ENCODE peak calls at places on chromosomes 16 and 17, in six cellular contexts. K, N, Y, D, F and A are unnamed samples. For H3K9me3, the result is how much of the 10 kb centered on the place peaks cover.

GRCh38 chr17:4980644-4981216 is 6.7 kb downstream of the CAMTA2 start:
- DNase-seq in F (peak), N (peak), Y (peak), K (peak), D (peak), A (peak)

GRCh38 chr16:4795181-4795827 is at the start of gene SMIM22:
- DNase-seq in N (no peak), D (no peak), F (no peak), Y (no peak), K (no peak), A (no peak)

GRCh38 chr17:81480140-81480917 is 32.3 kb downstream of the ACTG1 start:
- DNase-seq in N (peak), D (no peak), F (no peak), Y (peak), K (no peak), A (peak)

GRCh38 chr17:77491921-77492445 is 351.2 kb downstream of the SEC14L1 start:
- DNase-seq in K (no peak), F (no peak), Y (no peak), N (no peak), D (no peak), A (no peak)

GRCh38 chr16:73545713-73546112 is 497.8 kb upstream of the ZFHX3 start:
- DNase-seq in D (no peak), Y (no peak), N (no peak), K (no peak), F (no peak), A (no peak)

GRCh38 chr17:81083125-81083765 is 48.3 kb downstream of the BAIAP2 start:
- DNase-seq in F (no peak), D (no peak), K (no peak), Y (no peak), N (no peak), A (no peak)

GRCh38 chr17:71496552-71496951 is 624.3 kb upstream of the SOX9 start:
- DNase-seq in K (no peak), Y (no peak), N (no peak), F (no peak), D (no peak), A (no peak)

GRCh38 chr17:59437766-59438165 is 106.3 kb downstream of the YPEL2 start:
- DNase-seq in F (no peak), Y (no peak), K (no peak), N (no peak), D (no peak), A (no peak)

GRCh38 chr17:28033972-28034714 is 8.3 kb upstream of the NLK start:
- DNase-seq in K (no peak), D (no peak), Y (peak), N (peak), F (no peak), A (no peak)

GRCh38 chr17:4881761-4882555 is 17.4 kb upstream of the C17orf107 start:
- DNase-seq in D (peak), F (peak), N (peak), Y (peak), K (peak), A (no peak)

GRCh38 chr16:56608876-56609462 is 585 bp downstream of the MT2A start:
- DNase-seq in K (no peak), F (no peak), Y (peak), N (no peak), D (no peak), A (peak)

GRCh38 chr16:24617502-24617901 is 78.1 kb downstream of the RBBP6 start:
- DNase-seq in N (no peak), D (no peak), Y (no peak), K (no peak), F (no peak), A (no peak)

GRCh38 chr17:63443053-63443452 is 3.1 kb downstream of the CYB561 start:
- DNase-seq in K (no peak), N (no peak), Y (no peak), D (no peak), F (no peak), A (no peak)

GRCh38 chr16:13335894-13336293 is 434.5 kb downstream of the SHISA9 start:
- DNase-seq in Y (no peak), D (no peak), F (no peak), N (no peak), K (no peak), A (no peak)

GRCh38 chr17:6110592-6110991 is 40.4 kb downstream of the WSCD1 start:
- DNase-seq in Y (no peak), F (no peak), K (no peak), D (no peak), N (peak), A (no peak)

DNA sequence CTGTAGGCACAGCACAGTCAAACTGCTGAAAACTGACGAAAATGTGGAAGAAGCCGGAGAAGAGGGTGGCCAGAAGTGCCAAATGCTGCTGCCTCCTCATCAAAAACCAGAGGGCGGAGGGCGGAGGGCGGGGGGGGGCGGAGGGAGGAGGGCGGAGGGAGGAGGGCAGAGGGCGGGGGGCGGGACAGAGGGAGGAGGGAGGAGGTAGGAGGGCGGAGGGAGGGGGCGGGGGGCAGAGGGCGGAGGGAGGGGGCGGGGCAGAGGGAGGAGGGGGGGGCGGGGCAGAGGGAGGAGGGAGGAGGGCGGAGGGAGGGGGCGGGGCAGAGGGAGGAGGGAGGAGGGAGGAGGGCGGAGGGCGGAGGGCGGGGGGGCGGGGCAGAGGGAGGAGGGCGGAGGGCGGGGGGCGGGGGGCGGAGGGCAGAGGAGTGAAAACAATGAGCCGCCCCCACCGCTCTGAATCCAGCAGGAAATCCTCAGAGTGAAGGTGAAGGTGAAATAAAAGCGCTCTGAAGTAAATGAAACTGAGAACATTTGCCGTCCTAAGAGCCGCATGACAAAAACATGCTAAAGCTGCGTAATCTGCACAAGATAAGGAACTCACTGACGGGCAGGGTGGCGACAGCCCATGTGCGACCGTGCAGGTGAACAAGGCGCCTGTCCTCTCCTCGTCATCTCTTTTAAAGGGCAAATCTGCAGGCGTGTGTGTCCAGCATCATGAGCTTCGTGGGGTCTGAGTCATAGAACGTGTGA is 22.6 kb upstream of the CBFA2T3 start:
- DNase-seq in N (no peak), K (no peak), D (no peak), F (no peak), Y (no peak), A (no peak)
- H3K9me3 ChIP-seq in N (under half), K (under half), D (under half), F (under half), Y (under half), A (under half)

DNA sequence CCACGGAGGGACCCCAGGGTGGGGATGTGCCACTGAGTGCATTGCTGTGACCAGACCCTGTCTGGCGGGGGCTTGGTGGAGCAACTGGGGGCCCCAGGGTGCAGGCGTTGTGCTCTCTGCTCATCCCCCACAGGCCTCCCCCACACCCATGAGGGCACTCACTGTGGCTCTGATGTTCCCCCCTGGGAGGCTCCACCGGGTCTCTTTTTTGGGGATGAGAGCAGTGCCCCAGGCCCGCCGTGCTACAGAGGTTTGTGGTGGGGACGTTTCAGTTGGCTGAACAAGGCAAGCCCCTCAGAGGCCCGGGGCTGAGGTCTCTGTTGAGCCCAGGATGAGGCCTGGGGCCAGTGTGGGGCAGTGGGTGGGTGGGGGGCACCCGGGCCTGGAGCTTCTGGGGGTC is 2.5 kb downstream of the CCDC78 start:
- DNase-seq in D (no peak), K (no peak), N (no peak), Y (no peak), F (no peak), A (no peak)
- H3K27ac ChIP-seq in D (no peak), K (no peak), N (no peak), Y (no peak), F (no peak), A (no peak)

DNA sequence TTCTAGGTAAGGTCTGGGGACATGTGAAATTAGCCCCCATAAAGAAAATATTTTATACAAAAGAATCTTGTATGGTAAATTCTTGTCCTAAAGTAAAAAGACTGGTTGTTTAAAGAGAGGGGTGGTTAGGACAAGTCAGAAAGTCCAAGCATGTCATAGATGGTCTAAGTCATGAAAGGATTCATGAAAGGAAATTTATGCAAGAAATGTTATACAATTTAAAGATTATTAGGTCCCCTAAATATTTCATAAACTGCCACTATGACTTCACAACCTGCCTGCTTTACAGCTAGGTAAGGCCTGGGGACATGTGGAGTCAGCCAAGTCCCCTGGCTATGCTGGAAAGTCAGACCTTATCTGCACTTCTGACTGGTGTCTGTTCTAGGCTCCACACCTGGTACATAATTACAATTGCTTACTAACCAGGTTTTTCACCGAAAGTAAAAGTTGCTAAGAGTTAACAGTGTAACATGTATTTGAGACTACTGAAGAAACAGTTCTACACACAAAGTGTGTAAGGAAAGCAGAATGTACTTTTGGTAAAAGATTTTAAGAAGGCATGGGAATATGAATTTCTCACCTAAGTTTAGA is 17.0 kb downstream of the N4BP1 start:
- DNase-seq in Y (no peak), N (no peak), D (no peak), K (no peak), F (no peak), A (peak)
- H3K9me3 ChIP-seq in Y (half or more), N (under half), D (under half), K (half or more), F (under half), A (under half)

GRCh38 chr17:79987187-79987889 is 48.3 kb downstream of the TBC1D16 start:
- DNase-seq in D (no peak), F (no peak), N (peak), Y (no peak), K (no peak), A (no peak)
- H3K27ac ChIP-seq in D (no peak), F (peak), N (peak), Y (peak), K (no peak), A (no peak)

GRCh38 chr17:34010534-34010933 is 244.6 kb upstream of the CCL2 start:
- DNase-seq in D (no peak), F (no peak), N (no peak), Y (no peak), K (no peak), A (no peak)

GRCh38 chr17:34012709-34013375 is 242.2 kb upstream of the CCL2 start:
- DNase-seq in D (no peak), Y (no peak), N (no peak), K (no peak), F (no peak), A (no peak)

GRCh38 chr17:34015253-34015652 is 239.8 kb upstream of the CCL2 start:
- DNase-seq in D (no peak), Y (no peak), F (no peak), K (no peak), N (no peak), A (peak)

GRCh38 chr17:34009946-34010345 is 245.1 kb upstream of the CCL2 start:
- DNase-seq in D (no peak), N (no peak), K (no peak), Y (no peak), F (no peak), A (no peak)

GRCh38 chr17:34011599-34011998 is 243.5 kb upstream of the CCL2 start:
- DNase-seq in N (no peak), F (no peak), D (no peak), Y (no peak), K (no peak), A (no peak)
- H3K9me3 ChIP-seq in N (under half), F (under half), D (under half), Y (under half), K (under half), A (under half)

GRCh38 chr17:82589851-82590180 is 58.4 kb downstream of the WDR45B start:
- DNase-seq in N (no peak), K (no peak), D (no peak), Y (no peak), F (no peak), A (no peak)
- H3K27ac ChIP-seq in N (no peak), K (no peak), D (peak), Y (no peak), F (no peak), A (no peak)

GRCh38 chr17:19747829-19748806 is at the start of gene ALDH3A1:
- DNase-seq in D (no peak), N (peak), Y (no peak), K (no peak), F (peak), A (peak)
- H3K9me3 ChIP-seq in D (under half), N (under half), Y (under half), K (under half), F (under half), A (under half)

GRCh38 chr17:50173335-50173941 is 7.6 kb downstream of the SGCA start:
- DNase-seq in N (no peak), F (no peak), Y (no peak), D (no peak), K (no peak), A (no peak)

GRCh38 chr17:50171371-50172071 is 5.7 kb downstream of the SGCA start:
- DNase-seq in F (no peak), K (no peak), D (no peak), N (no peak), Y (no peak), A (no peak)

GRCh38 chr17:50170662-50171370 is 5.0 kb downstream of the SGCA start:
- DNase-seq in K (no peak), F (no peak), D (no peak), Y (no peak), N (peak), A (no peak)

GRCh38 chr17:50169881-50170459 is 4.2 kb downstream of the SGCA start:
- DNase-seq in D (no peak), N (no peak), F (no peak), Y (no peak), K (no peak), A (no peak)

DNA sequence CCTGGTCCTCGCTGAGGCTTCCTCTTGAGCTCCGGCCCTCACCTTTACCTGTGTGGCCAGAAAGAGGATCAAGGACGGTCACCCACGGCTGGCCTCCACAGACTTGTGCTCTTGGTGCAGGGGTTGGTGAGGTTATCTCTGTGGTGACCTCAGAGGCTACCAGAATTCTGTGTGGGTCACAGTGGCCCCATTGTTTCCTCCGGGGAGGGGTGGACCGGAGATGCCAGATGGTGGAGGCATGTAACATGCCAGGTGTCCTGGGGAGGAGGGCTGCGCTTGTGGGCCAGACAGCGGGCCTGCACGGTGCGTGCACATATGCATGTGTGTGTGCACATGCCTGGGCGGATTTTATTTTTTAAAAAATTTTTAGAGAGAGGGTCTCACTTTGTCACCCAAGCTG is 6.3 kb downstream of the SGCA start:
- DNase-seq in K (no peak), N (no peak), Y (no peak), F (no peak), D (no peak), A (no peak)
- H3K27ac ChIP-seq in K (no peak), N (no peak), Y (no peak), F (peak), D (no peak), A (no peak)

GRCh38 chr16:88350922-88351321 is 31.8 kb upstream of the ZNF469 start:
- DNase-seq in Y (no peak), N (no peak), K (no peak), D (no peak), F (no peak), A (no peak)
- H3K9me3 ChIP-seq in Y (under half), N (under half), K (under half), D (under half), F (under half), A (under half)

GRCh38 chr17:65366102-65366844 is 195.2 kb downstream of the AXIN2 start:
- DNase-seq in K (no peak), F (no peak), N (no peak), D (no peak), Y (peak), A (no peak)

GRCh38 chr17:65364408-65364807 is 197.0 kb downstream of the AXIN2 start:
- DNase-seq in K (no peak), N (no peak), D (no peak), F (no peak), Y (peak), A (no peak)

GRCh38 chr17:65362826-65363225 is 198.6 kb downstream of the AXIN2 start:
- DNase-seq in D (no peak), N (peak), Y (no peak), F (no peak), K (no peak), A (no peak)

GRCh38 chr17:65368341-65368740 is 193.1 kb downstream of the AXIN2 start:
- DNase-seq in Y (no peak), D (no peak), K (no peak), F (no peak), N (no peak), A (no peak)

GRCh38 chr17:65365209-65365608 is 196.2 kb downstream of the AXIN2 start:
- DNase-seq in D (no peak), F (no peak), K (no peak), N (no peak), Y (peak), A (no peak)
- H3K27ac ChIP-seq in D (no peak), F (no peak), K (no peak), N (no peak), Y (peak), A (no peak)